ENCODE peak calls at places on chromosomes 6 and 20, in eight cellular contexts. One of them, this sample, is unnamed.

GRCh38 chr20:47164076-47164634 is 192.3 kb downstream of the ZMYND8 start:
- DNase-seq in stomach: no peak
- DNase-seq in upper lobe of left lung: no peak
- DNase-seq in GM23338: no peak
- DNase-seq in ovary: no peak
- DNase-seq in cardiac fibroblast: no peak
- DNase-seq in Caco-2: no peak
- DNase-seq in AG09309: no peak
- DNase-seq in this sample: no peak

GRCh38 chr6:89297695-89298351 is 17.3 kb downstream of the GABRR2 start:
- DNase-seq in stomach: peak
- DNase-seq in upper lobe of left lung: no peak
- DNase-seq in GM23338: no peak
- DNase-seq in ovary: no peak
- DNase-seq in cardiac fibroblast: peak
- DNase-seq in Caco-2: no peak
- DNase-seq in AG09309: peak
- DNase-seq in this sample: peak

GRCh38 chr6:35267446-35267845 is 7.9 kb downstream of the ZNF76 start:
- DNase-seq in stomach: no peak
- DNase-seq in upper lobe of left lung: no peak
- DNase-seq in GM23338: no peak
- DNase-seq in ovary: no peak
- DNase-seq in cardiac fibroblast: no peak
- DNase-seq in Caco-2: no peak
- DNase-seq in AG09309: no peak
- DNase-seq in this sample: no peak

GRCh38 chr6:150373260-150373701 is 4.5 kb downstream of the IYD start:
- DNase-seq in stomach: no peak
- DNase-seq in upper lobe of left lung: no peak
- DNase-seq in GM23338: no peak
- DNase-seq in ovary: no peak
- DNase-seq in cardiac fibroblast: peak
- DNase-seq in Caco-2: no peak
- DNase-seq in AG09309: peak
- DNase-seq in this sample: peak

GRCh38 chr6:27476090-27476489 is 3.2 kb upstream of the ZNF184 start:
- DNase-seq in stomach: no peak
- DNase-seq in upper lobe of left lung: no peak
- DNase-seq in GM23338: no peak
- DNase-seq in ovary: no peak
- DNase-seq in cardiac fibroblast: no peak
- DNase-seq in Caco-2: no peak
- DNase-seq in AG09309: no peak
- DNase-seq in this sample: no peak

GRCh38 chr6:70520575-70520974 is 46.2 kb upstream of the SDHAF4 start:
- DNase-seq in stomach: no peak
- DNase-seq in upper lobe of left lung: no peak
- DNase-seq in GM23338: no peak
- DNase-seq in ovary: no peak
- DNase-seq in cardiac fibroblast: peak
- DNase-seq in Caco-2: no peak
- DNase-seq in AG09309: no peak
- DNase-seq in this sample: peak

GRCh38 chr6:22642254-22642653 is 72.9 kb downstream of the HDGFL1 start:
- DNase-seq in stomach: no peak
- DNase-seq in upper lobe of left lung: no peak
- DNase-seq in GM23338: no peak
- DNase-seq in ovary: no peak
- DNase-seq in cardiac fibroblast: peak
- DNase-seq in Caco-2: no peak
- DNase-seq in AG09309: no peak
- DNase-seq in this sample: peak

GRCh38 chr6:107237992-107238660 is 122.8 kb upstream of the BEND3 start:
- DNase-seq in stomach: no peak
- DNase-seq in upper lobe of left lung: no peak
- DNase-seq in GM23338: no peak
- DNase-seq in ovary: no peak
- DNase-seq in cardiac fibroblast: peak
- DNase-seq in Caco-2: no peak
- DNase-seq in AG09309: no peak
- DNase-seq in this sample: peak

GRCh38 chr6:143248359-143248758 is 187.7 kb downstream of the AIG1 start:
- DNase-seq in stomach: no peak
- DNase-seq in upper lobe of left lung: no peak
- DNase-seq in GM23338: no peak
- DNase-seq in ovary: no peak
- DNase-seq in cardiac fibroblast: no peak
- DNase-seq in Caco-2: no peak
- DNase-seq in AG09309: no peak
- DNase-seq in this sample: no peak

GRCh38 chr6:15595461-15596173 is 67.2 kb downstream of the DTNBP1 start:
- DNase-seq in stomach: no peak
- DNase-seq in upper lobe of left lung: peak
- DNase-seq in GM23338: no peak
- DNase-seq in ovary: no peak
- DNase-seq in cardiac fibroblast: peak
- DNase-seq in Caco-2: no peak
- DNase-seq in AG09309: no peak
- DNase-seq in this sample: no peak

GRCh38 chr6:140155727-140156126 is 781.3 kb upstream of the CITED2 start:
- DNase-seq in stomach: no peak
- DNase-seq in upper lobe of left lung: no peak
- DNase-seq in GM23338: no peak
- DNase-seq in ovary: no peak
- DNase-seq in cardiac fibroblast: no peak
- DNase-seq in Caco-2: no peak
- DNase-seq in AG09309: no peak
- DNase-seq in this sample: no peak

GRCh38 chr6:127877231-127877630 is 23.6 kb downstream of the THEMIS start:
- DNase-seq in stomach: no peak
- DNase-seq in upper lobe of left lung: no peak
- DNase-seq in GM23338: no peak
- DNase-seq in ovary: no peak
- DNase-seq in cardiac fibroblast: no peak
- DNase-seq in Caco-2: no peak
- DNase-seq in AG09309: no peak
- DNase-seq in this sample: no peak

GRCh38 chr6:136521430-136521829 is 28.8 kb downstream of the MAP7 start:
- DNase-seq in stomach: no peak
- DNase-seq in upper lobe of left lung: no peak
- DNase-seq in GM23338: no peak
- DNase-seq in ovary: no peak
- DNase-seq in cardiac fibroblast: no peak
- DNase-seq in Caco-2: no peak
- DNase-seq in AG09309: no peak
- DNase-seq in this sample: no peak

GRCh38 chr6:30684386-30685156 is 1.9 kb downstream of the PPP1R18 start:
- DNase-seq in stomach: peak
- DNase-seq in upper lobe of left lung: peak
- DNase-seq in GM23338: no peak
- DNase-seq in ovary: peak
- DNase-seq in cardiac fibroblast: peak
- DNase-seq in Caco-2: no peak
- DNase-seq in AG09309: no peak
- DNase-seq in this sample: peak

GRCh38 chr20:44208770-44209169 is 1.8 kb downstream of the OSER1 start:
- DNase-seq in stomach: no peak
- DNase-seq in upper lobe of left lung: no peak
- DNase-seq in GM23338: no peak
- DNase-seq in ovary: no peak
- DNase-seq in cardiac fibroblast: peak
- DNase-seq in Caco-2: no peak
- DNase-seq in AG09309: no peak
- DNase-seq in this sample: peak

GRCh38 chr6:167027308-167027707 is 28.1 kb downstream of the CEP43 start:
- DNase-seq in stomach: no peak
- DNase-seq in upper lobe of left lung: no peak
- DNase-seq in GM23338: no peak
- DNase-seq in ovary: no peak
- DNase-seq in cardiac fibroblast: no peak
- DNase-seq in Caco-2: no peak
- DNase-seq in AG09309: no peak
- DNase-seq in this sample: no peak

GRCh38 chr6:1574895-1575212 is 34.9 kb upstream of the FOXC1 start:
- DNase-seq in stomach: no peak
- DNase-seq in upper lobe of left lung: no peak
- DNase-seq in GM23338: peak
- DNase-seq in ovary: no peak
- DNase-seq in cardiac fibroblast: no peak
- DNase-seq in Caco-2: no peak
- DNase-seq in AG09309: no peak
- DNase-seq in this sample: no peak

GRCh38 chr6:41336824-41337223 is 1.4 kb downstream of the NCR2 start:
- DNase-seq in stomach: no peak
- DNase-seq in upper lobe of left lung: no peak
- DNase-seq in GM23338: no peak
- DNase-seq in ovary: no peak
- DNase-seq in cardiac fibroblast: no peak
- DNase-seq in Caco-2: no peak
- DNase-seq in AG09309: no peak
- DNase-seq in this sample: no peak

GRCh38 chr6:122758927-122759334 is 20.6 kb upstream of the FABP7 start:
- DNase-seq in stomach: no peak
- DNase-seq in upper lobe of left lung: no peak
- DNase-seq in GM23338: no peak
- DNase-seq in ovary: no peak
- DNase-seq in cardiac fibroblast: no peak
- DNase-seq in Caco-2: no peak
- DNase-seq in AG09309: no peak
- DNase-seq in this sample: no peak

GRCh38 chr6:156582509-156582992 is 194.6 kb upstream of the ARID1B start:
- DNase-seq in stomach: no peak
- DNase-seq in upper lobe of left lung: no peak
- DNase-seq in GM23338: no peak
- DNase-seq in ovary: no peak
- DNase-seq in cardiac fibroblast: no peak
- DNase-seq in Caco-2: no peak
- DNase-seq in AG09309: no peak
- DNase-seq in this sample: no peak

GRCh38 chr6:169539176-169539897 is 162.5 kb downstream of the WDR27 start:
- DNase-seq in stomach: no peak
- DNase-seq in upper lobe of left lung: no peak
- DNase-seq in GM23338: no peak
- DNase-seq in ovary: no peak
- DNase-seq in cardiac fibroblast: peak
- DNase-seq in Caco-2: no peak
- DNase-seq in AG09309: no peak
- DNase-seq in this sample: peak

GRCh38 chr6:149862901-149863595 is 1.1 kb downstream of the LRP11 start:
- DNase-seq in stomach: peak
- DNase-seq in upper lobe of left lung: peak
- DNase-seq in GM23338: peak
- DNase-seq in ovary: peak
- DNase-seq in cardiac fibroblast: peak
- DNase-seq in Caco-2: no peak
- DNase-seq in AG09309: no peak
- DNase-seq in this sample: peak

GRCh38 chr20:53678990-53679596 is 85.5 kb upstream of the ZNF217 start:
- DNase-seq in stomach: no peak
- DNase-seq in upper lobe of left lung: no peak
- DNase-seq in GM23338: no peak
- DNase-seq in ovary: no peak
- DNase-seq in cardiac fibroblast: peak
- DNase-seq in Caco-2: peak
- DNase-seq in AG09309: no peak
- DNase-seq in this sample: no peak

GRCh38 chr6:3882865-3883264 is 33.7 kb downstream of the FAM50B start:
- DNase-seq in stomach: no peak
- DNase-seq in upper lobe of left lung: no peak
- DNase-seq in GM23338: no peak
- DNase-seq in ovary: no peak
- DNase-seq in cardiac fibroblast: peak
- DNase-seq in Caco-2: no peak
- DNase-seq in AG09309: peak
- DNase-seq in this sample: peak

GRCh38 chr6:26249959-26250805 is 114.8 kb upstream of the BTN3A2 start:
- DNase-seq in stomach: peak
- DNase-seq in upper lobe of left lung: peak
- DNase-seq in GM23338: peak
- DNase-seq in ovary: no peak
- DNase-seq in cardiac fibroblast: peak
- DNase-seq in Caco-2: peak
- DNase-seq in AG09309: no peak
- DNase-seq in this sample: peak
- H3K4me3 ChIP-seq in stomach: peak
- H3K4me3 ChIP-seq in upper lobe of left lung: peak
- H3K4me3 ChIP-seq in GM23338: peak
- H3K4me3 ChIP-seq in ovary: peak
- H3K4me3 ChIP-seq in cardiac fibroblast: peak
- H3K4me3 ChIP-seq in Caco-2: peak
- H3K4me3 ChIP-seq in AG09309: peak
- H3K4me3 ChIP-seq in this sample: peak

GRCh38 chr6:16737389-16737788 is 23.9 kb downstream of the ATXN1 start:
- DNase-seq in stomach: no peak
- DNase-seq in upper lobe of left lung: no peak
- DNase-seq in GM23338: peak
- DNase-seq in ovary: no peak
- DNase-seq in cardiac fibroblast: peak
- DNase-seq in Caco-2: no peak
- DNase-seq in AG09309: no peak
- DNase-seq in this sample: peak
- H3K4me3 ChIP-seq in stomach: no peak
- H3K4me3 ChIP-seq in upper lobe of left lung: no peak
- H3K4me3 ChIP-seq in GM23338: no peak
- H3K4me3 ChIP-seq in ovary: no peak
- H3K4me3 ChIP-seq in cardiac fibroblast: no peak
- H3K4me3 ChIP-seq in Caco-2: no peak
- H3K4me3 ChIP-seq in AG09309: no peak
- H3K4me3 ChIP-seq in this sample: no peak

DNA sequence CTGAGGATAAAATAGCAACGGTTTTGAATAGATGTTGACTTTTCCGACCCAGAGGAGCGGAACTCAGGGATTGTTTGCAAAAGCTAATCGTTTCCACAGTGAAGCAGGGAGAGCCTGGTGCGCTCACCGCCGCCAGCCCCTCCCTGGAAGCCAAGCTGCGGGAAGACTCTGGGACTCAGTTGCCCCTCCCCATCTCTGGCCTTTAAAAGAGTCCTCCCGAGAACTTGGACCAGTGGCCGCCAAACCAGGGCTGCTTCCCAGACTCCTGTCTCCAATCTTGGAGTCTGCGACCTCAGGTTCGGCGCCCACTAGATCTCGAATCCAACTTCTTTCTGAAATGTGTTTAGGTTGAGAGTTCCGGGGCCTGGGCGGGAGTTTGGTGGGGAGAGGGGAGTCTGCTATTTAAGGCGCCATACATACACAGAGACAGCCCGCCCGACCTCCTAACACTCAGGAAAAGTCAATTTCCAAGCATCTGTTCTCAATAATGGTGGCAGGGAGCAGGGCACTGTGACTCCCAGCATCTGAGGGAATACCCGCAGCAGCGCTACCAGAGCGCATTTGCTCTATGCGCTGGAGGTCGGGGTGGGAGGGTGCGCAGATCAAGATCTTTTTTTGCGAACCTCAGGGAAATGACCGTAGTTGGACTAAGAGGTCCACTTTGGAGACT is 812 bp upstream of the GRIK2 start:
- DNase-seq in stomach: no peak
- DNase-seq in upper lobe of left lung: no peak
- DNase-seq in GM23338: peak
- DNase-seq in ovary: no peak
- DNase-seq in cardiac fibroblast: no peak
- DNase-seq in Caco-2: no peak
- DNase-seq in AG09309: no peak
- DNase-seq in this sample: no peak
- H3K4me3 ChIP-seq in stomach: peak
- H3K4me3 ChIP-seq in upper lobe of left lung: peak
- H3K4me3 ChIP-seq in GM23338: peak
- H3K4me3 ChIP-seq in ovary: no peak
- H3K4me3 ChIP-seq in cardiac fibroblast: peak
- H3K4me3 ChIP-seq in Caco-2: no peak
- H3K4me3 ChIP-seq in AG09309: peak
- H3K4me3 ChIP-seq in this sample: peak

GRCh38 chr6:16712250-16712930 is 48.9 kb downstream of the ATXN1 start:
- DNase-seq in stomach: no peak
- DNase-seq in upper lobe of left lung: no peak
- DNase-seq in GM23338: no peak
- DNase-seq in ovary: no peak
- DNase-seq in cardiac fibroblast: no peak
- DNase-seq in Caco-2: no peak
- DNase-seq in AG09309: no peak
- DNase-seq in this sample: no peak
- H3K4me3 ChIP-seq in stomach: no peak
- H3K4me3 ChIP-seq in upper lobe of left lung: no peak
- H3K4me3 ChIP-seq in GM23338: no peak
- H3K4me3 ChIP-seq in ovary: no peak
- H3K4me3 ChIP-seq in cardiac fibroblast: peak
- H3K4me3 ChIP-seq in Caco-2: no peak
- H3K4me3 ChIP-seq in AG09309: peak
- H3K4me3 ChIP-seq in this sample: no peak

This sample was measured in astrocyte of the spinal cord.